ENCODE peak calls at places on chromosomes 12 and 14, in seven cellular contexts. One of them, this sample, is unnamed.

GRCh38 chr12:109719123-109720022 is 5.7 kb downstream of the FAM222A start:
- DNase-seq in suprapubic skin: no peak
- DNase-seq in ovary: no peak
- DNase-seq in tibial nerve: no peak
- DNase-seq in GM12878: no peak
- DNase-seq in transverse colon: no peak
- DNase-seq in stomach: no peak
- DNase-seq in this sample: no peak

GRCh38 chr12:48882325-48882687 is 16.6 kb upstream of the RND1 start:
- DNase-seq in transverse colon: no peak
- DNase-seq in tibial nerve: no peak
- DNase-seq in GM12878: no peak
- DNase-seq in ovary: no peak
- DNase-seq in stomach: peak; percentile 56
- DNase-seq in suprapubic skin: no peak
- DNase-seq in this sample: no peak

GRCh38 chr12:12803186-12803585 is 10.0 kb upstream of the DDX47 start:
- DNase-seq in tibial nerve: no peak
- DNase-seq in suprapubic skin: no peak
- DNase-seq in transverse colon: peak; percentile 85
- DNase-seq in GM12878: no peak
- DNase-seq in stomach: peak; percentile 87
- DNase-seq in ovary: no peak
- DNase-seq in this sample: peak; percentile 77

GRCh38 chr12:24222968-24223367 is 273.5 kb upstream of the SOX5 start:
- DNase-seq in stomach: no peak
- DNase-seq in tibial nerve: no peak
- DNase-seq in ovary: no peak
- DNase-seq in transverse colon: no peak
- DNase-seq in suprapubic skin: no peak
- DNase-seq in GM12878: no peak
- DNase-seq in this sample: no peak

GRCh38 chr12:102687523-102687922 is 207.2 kb upstream of the IGF1 start:
- DNase-seq in transverse colon: no peak
- DNase-seq in suprapubic skin: no peak
- DNase-seq in GM12878: no peak
- DNase-seq in tibial nerve: peak; percentile 17
- DNase-seq in ovary: no peak
- DNase-seq in stomach: no peak
- DNase-seq in this sample: no peak

GRCh38 chr12:103558879-103559278 is 28.2 kb upstream of the STAB2 start:
- DNase-seq in transverse colon: no peak
- DNase-seq in GM12878: no peak
- DNase-seq in ovary: no peak
- DNase-seq in suprapubic skin: no peak
- DNase-seq in stomach: no peak
- DNase-seq in tibial nerve: no peak
- DNase-seq in this sample: no peak

GRCh38 chr12:113142173-113142885 is 6.8 kb upstream of the RASAL1 start:
- DNase-seq in tibial nerve: no peak
- DNase-seq in suprapubic skin: no peak
- DNase-seq in GM12878: no peak
- DNase-seq in ovary: no peak
- DNase-seq in transverse colon: peak; percentile 77
- DNase-seq in stomach: peak; percentile 68
- DNase-seq in this sample: no peak

GRCh38 chr12:70709022-70709421 is 71.8 kb upstream of the PTPRB start:
- DNase-seq in ovary: no peak
- DNase-seq in tibial nerve: no peak
- DNase-seq in suprapubic skin: no peak
- DNase-seq in stomach: no peak
- DNase-seq in transverse colon: no peak
- DNase-seq in GM12878: no peak
- DNase-seq in this sample: no peak

GRCh38 chr12:127270193-127270592 is 996.8 kb upstream of the TMEM132C start:
- DNase-seq in transverse colon: peak; percentile 12
- DNase-seq in tibial nerve: no peak
- DNase-seq in ovary: no peak
- DNase-seq in GM12878: no peak
- DNase-seq in suprapubic skin: no peak
- DNase-seq in stomach: no peak
- DNase-seq in this sample: no peak

GRCh38 chr12:52862023-52862422 is 13.2 kb upstream of the KRT78 start:
- DNase-seq in stomach: no peak
- DNase-seq in ovary: no peak
- DNase-seq in transverse colon: no peak
- DNase-seq in tibial nerve: no peak
- DNase-seq in suprapubic skin: no peak
- DNase-seq in GM12878: no peak
- DNase-seq in this sample: no peak

GRCh38 chr14:95196268-95196667 is 38.9 kb upstream of the DICER1 start:
- DNase-seq in stomach: no peak
- DNase-seq in transverse colon: no peak
- DNase-seq in tibial nerve: no peak
- DNase-seq in ovary: no peak
- DNase-seq in GM12878: no peak
- DNase-seq in suprapubic skin: no peak
- DNase-seq in this sample: no peak

GRCh38 chr14:70821581-70821915 is 12.2 kb upstream of the MAP3K9 start:
- DNase-seq in GM12878: no peak
- DNase-seq in suprapubic skin: no peak
- DNase-seq in transverse colon: no peak
- DNase-seq in stomach: peak; percentile 25
- DNase-seq in tibial nerve: no peak
- DNase-seq in ovary: no peak
- DNase-seq in this sample: no peak

GRCh38 chr12:42716521-42716920 is 127.0 kb upstream of the PRICKLE1 start:
- DNase-seq in suprapubic skin: no peak
- DNase-seq in transverse colon: no peak
- DNase-seq in GM12878: no peak
- DNase-seq in tibial nerve: no peak
- DNase-seq in ovary: no peak
- DNase-seq in stomach: no peak
- DNase-seq in this sample: no peak

GRCh38 chr14:24274101-24274543 is 2.7 kb upstream of the RABGGTA start:
- DNase-seq in suprapubic skin: no peak
- DNase-seq in transverse colon: no peak
- DNase-seq in stomach: peak; percentile 63
- DNase-seq in ovary: no peak
- DNase-seq in GM12878: peak; percentile 93
- DNase-seq in tibial nerve: no peak
- DNase-seq in this sample: no peak

GRCh38 chr14:100375273-100375962 is 52.3 kb downstream of the SLC25A47 start:
- DNase-seq in stomach: peak; percentile 56
- DNase-seq in tibial nerve: peak; percentile 45
- DNase-seq in transverse colon: peak; percentile 68
- DNase-seq in ovary: peak; percentile 54
- DNase-seq in suprapubic skin: peak; percentile 88
- DNase-seq in GM12878: peak; percentile 76
- DNase-seq in this sample: peak; percentile 87

GRCh38 chr12:47767197-47767724 is 5.8 kb upstream of the SLC48A1 start:
- DNase-seq in suprapubic skin: no peak
- DNase-seq in stomach: peak; percentile 67
- DNase-seq in tibial nerve: no peak
- DNase-seq in transverse colon: peak; percentile 82
- DNase-seq in GM12878: no peak
- DNase-seq in ovary: no peak
- DNase-seq in this sample: no peak

GRCh38 chr12:67853204-67853603 is 136.0 kb upstream of the IFNG-AS1 start:
- DNase-seq in GM12878: no peak
- DNase-seq in ovary: no peak
- DNase-seq in suprapubic skin: no peak
- DNase-seq in stomach: no peak
- DNase-seq in tibial nerve: no peak
- DNase-seq in transverse colon: no peak
- DNase-seq in this sample: no peak

GRCh38 chr12:121532503-121533390 is 48.1 kb downstream of the KDM2B start:
- DNase-seq in GM12878: no peak
- DNase-seq in stomach: no peak
- DNase-seq in tibial nerve: no peak
- DNase-seq in suprapubic skin: no peak
- DNase-seq in transverse colon: no peak
- DNase-seq in ovary: no peak
- DNase-seq in this sample: no peak

GRCh38 chr14:65110525-65110924 is 8.2 kb upstream of the MAX start:
- DNase-seq in transverse colon: no peak
- DNase-seq in stomach: no peak
- DNase-seq in suprapubic skin: no peak
- DNase-seq in ovary: no peak
- DNase-seq in GM12878: no peak
- DNase-seq in tibial nerve: no peak
- DNase-seq in this sample: no peak

GRCh38 chr12:79267580-79267979 is 403.0 kb downstream of the SYT1 start:
- DNase-seq in suprapubic skin: no peak
- DNase-seq in transverse colon: no peak
- DNase-seq in stomach: no peak
- DNase-seq in ovary: no peak
- DNase-seq in GM12878: no peak
- DNase-seq in tibial nerve: no peak
- DNase-seq in this sample: no peak

GRCh38 chr12:101172316-101172715 is 37.7 kb downstream of the SLC5A8 start:
- DNase-seq in stomach: no peak
- DNase-seq in transverse colon: peak; percentile 21
- DNase-seq in tibial nerve: no peak
- DNase-seq in GM12878: no peak
- DNase-seq in ovary: no peak
- DNase-seq in suprapubic skin: no peak
- DNase-seq in this sample: no peak

GRCh38 chr12:50925342-50925651 is 27.0 kb upstream of the HIGD1C start:
- DNase-seq in stomach: no peak
- DNase-seq in GM12878: no peak
- DNase-seq in transverse colon: peak; percentile 30
- DNase-seq in tibial nerve: no peak
- DNase-seq in ovary: no peak
- DNase-seq in suprapubic skin: no peak
- DNase-seq in this sample: no peak

GRCh38 chr14:22500954-22501353 is 88.1 kb downstream of the DAD1 start:
- DNase-seq in transverse colon: no peak
- DNase-seq in tibial nerve: no peak
- DNase-seq in GM12878: no peak
- DNase-seq in stomach: no peak
- DNase-seq in suprapubic skin: no peak
- DNase-seq in ovary: no peak
- DNase-seq in this sample: no peak

GRCh38 chr12:22712083-22712482 is 87.1 kb downstream of the ETNK1 start:
- DNase-seq in ovary: no peak
- DNase-seq in GM12878: no peak
- DNase-seq in tibial nerve: no peak
- DNase-seq in stomach: no peak
- DNase-seq in suprapubic skin: no peak
- DNase-seq in transverse colon: no peak
- DNase-seq in this sample: no peak

GRCh38 chr12:22715254-22715653 is 90.3 kb downstream of the ETNK1 start:
- DNase-seq in suprapubic skin: no peak
- DNase-seq in tibial nerve: no peak
- DNase-seq in transverse colon: no peak
- DNase-seq in stomach: no peak
- DNase-seq in ovary: no peak
- DNase-seq in GM12878: no peak
- DNase-seq in this sample: no peak

GRCh38 chr12:22709292-22709691 is 84.3 kb downstream of the ETNK1 start:
- DNase-seq in stomach: no peak
- DNase-seq in transverse colon: no peak
- DNase-seq in tibial nerve: no peak
- DNase-seq in ovary: no peak
- DNase-seq in suprapubic skin: no peak
- DNase-seq in GM12878: peak; percentile 15
- DNase-seq in this sample: no peak
- TF ChIP-seq CTCF in stomach: peak; percentile 26
- TF ChIP-seq CTCF in transverse colon: no peak
- TF ChIP-seq CTCF in tibial nerve: no peak
- TF ChIP-seq CTCF in ovary: peak; percentile 43
- TF ChIP-seq CTCF in suprapubic skin: no peak
- TF ChIP-seq CTCF in GM12878: peak; percentile 37
- TF ChIP-seq CTCF in this sample: peak; percentile 21

GRCh38 chr12:118327381-118327780 is 45.3 kb downstream of the TAOK3 start:
- DNase-seq in ovary: no peak
- DNase-seq in tibial nerve: no peak
- DNase-seq in stomach: no peak
- DNase-seq in GM12878: no peak
- DNase-seq in transverse colon: no peak
- DNase-seq in suprapubic skin: no peak
- DNase-seq in this sample: no peak

GRCh38 chr12:118326971-118327370 is 45.7 kb downstream of the TAOK3 start:
- DNase-seq in GM12878: no peak
- DNase-seq in transverse colon: no peak
- DNase-seq in ovary: no peak
- DNase-seq in suprapubic skin: no peak
- DNase-seq in tibial nerve: no peak
- DNase-seq in stomach: no peak
- DNase-seq in this sample: no peak

GRCh38 chr12:118328486-118329340 is 44.0 kb downstream of the TAOK3 start:
- DNase-seq in GM12878: no peak
- DNase-seq in transverse colon: no peak
- DNase-seq in suprapubic skin: no peak
- DNase-seq in tibial nerve: no peak
- DNase-seq in stomach: no peak
- DNase-seq in ovary: no peak
- DNase-seq in this sample: no peak

GRCh38 chr12:118332511-118332910 is 40.2 kb downstream of the TAOK3 start:
- DNase-seq in stomach: no peak
- DNase-seq in GM12878: no peak
- DNase-seq in ovary: no peak
- DNase-seq in suprapubic skin: no peak
- DNase-seq in transverse colon: no peak
- DNase-seq in tibial nerve: no peak
- DNase-seq in this sample: no peak

GRCh38 chr12:118330421-118331018 is 42.2 kb downstream of the TAOK3 start:
- DNase-seq in ovary: no peak
- DNase-seq in suprapubic skin: no peak
- DNase-seq in GM12878: no peak
- DNase-seq in stomach: no peak
- DNase-seq in tibial nerve: no peak
- DNase-seq in transverse colon: no peak
- DNase-seq in this sample: no peak
- TF ChIP-seq EP300 in ovary: no peak
- TF ChIP-seq EP300 in suprapubic skin: no peak
- TF ChIP-seq EP300 in GM12878: no peak
- TF ChIP-seq EP300 in stomach: no peak
- TF ChIP-seq EP300 in tibial nerve: no peak
- TF ChIP-seq EP300 in transverse colon: no peak
- TF ChIP-seq EP300 in this sample: no peak

DNA sequence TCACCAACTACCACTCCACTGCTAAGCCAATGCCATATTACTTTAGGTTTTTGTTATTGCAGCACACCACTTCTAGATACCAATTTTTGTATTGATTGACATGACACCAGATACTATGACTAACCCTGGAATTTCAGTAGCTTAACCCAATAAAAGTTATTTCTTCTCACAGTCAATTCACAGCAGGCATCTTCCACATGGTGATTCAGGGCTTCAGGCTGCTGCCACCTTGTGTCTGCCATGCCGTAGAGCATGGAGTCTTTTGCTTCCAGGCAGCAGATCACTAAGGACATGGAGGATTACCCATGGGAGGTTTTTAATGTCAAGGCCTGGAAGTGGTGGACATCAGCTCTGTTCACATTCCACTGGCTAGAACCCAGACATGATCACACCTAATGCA is 56.4 kb upstream of the LTA4H start:
- DNase-seq in stomach: no peak
- DNase-seq in ovary: no peak
- DNase-seq in GM12878: no peak
- DNase-seq in transverse colon: no peak
- DNase-seq in suprapubic skin: no peak
- DNase-seq in tibial nerve: no peak
- DNase-seq in this sample: no peak
- TF ChIP-seq CTCF in stomach: no peak
- TF ChIP-seq CTCF in ovary: no peak
- TF ChIP-seq CTCF in GM12878: peak; percentile 8
- TF ChIP-seq CTCF in transverse colon: no peak
- TF ChIP-seq CTCF in suprapubic skin: no peak
- TF ChIP-seq CTCF in tibial nerve: no peak
- TF ChIP-seq CTCF in this sample: no peak

GRCh38 chr12:117005417-117006046 is 93.7 kb downstream of the TESC start:
- DNase-seq in GM12878: no peak
- DNase-seq in suprapubic skin: no peak
- DNase-seq in ovary: no peak
- DNase-seq in tibial nerve: no peak
- DNase-seq in transverse colon: no peak
- DNase-seq in stomach: no peak
- DNase-seq in this sample: no peak
- TF ChIP-seq EP300 in GM12878: no peak
- TF ChIP-seq EP300 in suprapubic skin: no peak
- TF ChIP-seq EP300 in ovary: no peak
- TF ChIP-seq EP300 in tibial nerve: no peak
- TF ChIP-seq EP300 in transverse colon: no peak
- TF ChIP-seq EP300 in stomach: no peak
- TF ChIP-seq EP300 in this sample: no peak

This sample was measured in sigmoid colon.